ENCODE peak calls at places on chromosomes 11 and 22, in five cellular contexts. Z, N, E, J and U are unnamed samples.

GRCh38 chr11:96254087-96254486 is 88.9 kb downstream of the MAML2 start:
- DNase-seq in Z (no peak), N (no peak), E (no peak), J (no peak), U (no peak)

GRCh38 chr11:800473-800872 is 2.4 kb upstream of the SLC25A22 start:
- DNase-seq in Z (no peak), N (no peak), E (no peak), J (no peak), U (no peak)

GRCh38 chr22:47740109-47740805 is 977.8 kb downstream of the TBC1D22A start:
- DNase-seq in Z (no peak), N (no peak), E (no peak), J (no peak), U (no peak)

GRCh38 chr11:57394203-57394602 is 3.8 kb upstream of the PRG2 start:
- DNase-seq in Z (no peak), N (no peak), E (no peak), J (no peak), U (no peak)

GRCh38 chr22:37416806-37417205 is 10.5 kb downstream of the ELFN2 start:
- DNase-seq in Z (no peak), N (no peak), E (no peak), J (no peak), U (no peak)

GRCh38 chr22:43446881-43447280 is 35.1 kb downstream of the MPPED1 start:
- DNase-seq in Z (no peak), N (no peak), E (no peak), J (no peak), U (no peak)

GRCh38 chr22:24969588-24970301 is 17.2 kb downstream of the KIAA1671 start:
- DNase-seq in Z (no peak), N (no peak), E (peak; percentile 59), J (no peak), U (no peak)

GRCh38 chr11:72189448-72190250 is 2.3 kb upstream of the FOLR1 start:
- DNase-seq in Z (no peak), N (no peak), E (no peak), J (no peak), U (no peak)

GRCh38 chr11:61907871-61908729 is 9.3 kb downstream of the RAB3IL1 start:
- DNase-seq in Z (no peak), N (no peak), E (peak; percentile 9), J (no peak), U (peak; percentile 67)